ENCODE peak calls at places on chromosome 10, in five cellular contexts. U is GM23248, A is HCT116, D is GM12878, Z is keratinocyte. R is an unnamed sample.

GRCh38 chr10:7846591-7846990 is 28.3 kb downstream of the TAF3 start:
- DNase-seq in Z (no peak), D (no peak), U (peak), A (no peak), R (no peak)

GRCh38 chr10:88499569-88500470 is 83.3 kb downstream of the RNLS start:
- DNase-seq in D (no peak), Z (no peak), U (peak), A (no peak), R (peak)

GRCh38 chr10:6398419-6398818 is 181.7 kb downstream of the PRKCQ start:
- DNase-seq in A (no peak), D (no peak), U (peak), Z (no peak), R (no peak)

GRCh38 chr10:70367195-70367796 is 15.1 kb downstream of the LRRC20 start:
- DNase-seq in D (no peak), A (no peak), U (peak), Z (no peak), R (no peak)

GRCh38 chr10:24526085-24526649 is 197.5 kb downstream of the ARHGAP21 start:
- DNase-seq in A (no peak), Z (no peak), D (no peak), U (no peak), R (no peak)

GRCh38 chr10:32210306-32211045 is 136.5 kb downstream of the EPC1 start:
- DNase-seq in U (peak), D (no peak), A (peak), Z (no peak), R (peak)

GRCh38 chr10:3780056-3780765 is 4.8 kb downstream of the KLF6 start:
- DNase-seq in D (no peak), A (no peak), Z (no peak), U (peak), R (peak)

GRCh38 chr10:53808677-53809076 is 992.4 kb downstream of the PCDH15 start:
- DNase-seq in D (no peak), U (no peak), A (no peak), Z (no peak), R (no peak)

GRCh38 chr10:3935141-3935540 is 150.1 kb upstream of the KLF6 start:
- DNase-seq in D (peak), Z (no peak), U (peak), A (no peak), R (no peak)

GRCh38 chr10:94066411-94066810 is 72.7 kb downstream of the PLCE1 start:
- DNase-seq in U (peak), D (no peak), A (no peak), Z (no peak), R (no peak)

GRCh38 chr10:105769248-105770184 is 1128.4 kb downstream of the SORCS3 start:
- DNase-seq in A (no peak), D (no peak), U (no peak), Z (no peak), R (no peak)

GRCh38 chr10:127600479-127600878 is 51.4 kb downstream of the NPS start:
- DNase-seq in D (no peak), U (no peak), Z (no peak), A (no peak), R (peak)

GRCh38 chr10:131797626-131798025 is 103.2 kb upstream of the PPP2R2D start:
- DNase-seq in U (no peak), Z (no peak), D (no peak), A (no peak), R (no peak)

GRCh38 chr10:132408823-132409666 is 12.0 kb downstream of the PWWP2B start:
- DNase-seq in U (no peak), Z (no peak), A (no peak), D (no peak), R (no peak)

GRCh38 chr10:14700551-14700950 is 74.1 kb downstream of the FAM107B start:
- DNase-seq in U (no peak), A (no peak), D (no peak), Z (no peak), R (no peak)

GRCh38 chr10:133364645-133365431 is 7.0 kb upstream of the FUOM start:
- DNase-seq in A (no peak), U (no peak), Z (no peak), D (no peak), R (peak)

GRCh38 chr10:79025113-79025832 is 43.5 kb upstream of the ZMIZ1 start:
- DNase-seq in U (no peak), Z (no peak), D (no peak), A (no peak), R (no peak)

GRCh38 chr10:73262105-73262730 is 9.8 kb upstream of the MRPS16 start:
- DNase-seq in D (no peak), A (peak), U (peak), Z (peak), R (peak)

GRCh38 chr10:28089467-28089866 is 90.6 kb upstream of the ODAD2 start:
- DNase-seq in D (no peak), Z (no peak), U (peak), A (peak), R (peak)

GRCh38 chr10:114821915-114822770 is 563 bp downstream of the FHIP2A start:
- DNase-seq in U (peak), A (no peak), D (no peak), Z (no peak), R (peak)

GRCh38 chr10:14605231-14605925 is 169.3 kb downstream of the FAM107B start:
- DNase-seq in Z (peak), D (peak), A (peak), U (peak), R (peak)

GRCh38 chr10:68666280-68666760 is 54.7 kb upstream of the CCAR1 start:
- DNase-seq in Z (peak), U (peak), A (no peak), D (no peak), R (no peak)

GRCh38 chr10:102668312-102669110 is 24.2 kb downstream of the TRIM8 start:
- DNase-seq in A (no peak), Z (no peak), D (no peak), U (no peak), R (no peak)

DNA sequence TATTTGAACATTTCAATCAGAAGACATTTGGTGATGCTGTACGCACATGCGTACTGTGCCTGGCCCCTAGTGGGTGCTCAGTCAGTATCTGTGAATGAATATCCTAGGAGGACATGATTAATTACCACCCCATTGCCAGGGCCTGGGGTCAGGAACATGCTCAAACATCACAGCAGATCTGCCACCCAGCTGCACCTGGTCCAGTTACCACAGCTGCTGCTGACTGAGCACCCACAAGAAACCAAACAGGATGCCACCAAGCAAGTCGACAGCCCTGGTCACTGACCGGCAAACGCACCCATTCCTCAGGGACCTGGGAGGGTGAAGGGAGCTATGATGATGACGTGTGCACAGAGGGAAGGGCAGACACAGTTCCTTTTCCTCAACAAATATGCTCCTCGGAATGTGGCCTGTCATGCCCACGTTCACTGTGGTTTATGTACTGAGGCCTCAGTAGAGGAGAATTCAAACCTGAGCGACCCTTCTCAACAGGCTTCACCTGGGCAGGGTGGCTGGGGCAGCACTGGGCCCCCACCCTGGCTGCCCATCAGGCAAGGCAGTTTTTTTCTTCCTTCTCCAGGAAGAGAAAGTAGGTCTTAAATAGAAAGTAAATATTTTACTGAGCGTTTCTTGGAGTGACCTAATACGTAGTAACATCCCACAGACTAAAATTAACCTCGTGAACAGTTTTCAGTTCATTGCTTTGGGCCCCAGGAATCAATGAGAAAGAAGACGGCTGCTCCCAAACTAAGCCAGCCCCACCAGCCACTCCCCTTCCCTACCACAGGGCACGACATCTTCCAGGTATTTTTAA is 13.4 kb downstream of the CTBP2 start:
- DNase-seq in D (no peak), A (no peak), Z (peak), U (peak), R (peak)
- H3K4me2 ChIP-seq in D (no peak), A (no peak), Z (peak), U (no peak), R (no peak)

GRCh38 chr10:121990015-121990677 is 1.2 kb downstream of the TACC2 start:
- DNase-seq in D (no peak), U (no peak), A (no peak), Z (no peak), R (no peak)
- H3K4me2 ChIP-seq in D (no peak), U (no peak), A (no peak), Z (no peak), R (no peak)

GRCh38 chr10:61284222-61284890 is 168.8 kb downstream of the TMEM26 start:
- DNase-seq in U (peak), D (no peak), Z (no peak), A (peak), R (no peak)

GRCh38 chr10:61285749-61286148 is 167.4 kb downstream of the TMEM26 start:
- DNase-seq in A (no peak), U (peak), Z (no peak), D (no peak), R (no peak)

GRCh38 chr10:61283066-61283465 is 170.1 kb downstream of the TMEM26 start:
- DNase-seq in Z (no peak), U (peak), D (no peak), A (no peak), R (no peak)

GRCh38 chr10:61286695-61287094 is 166.5 kb downstream of the TMEM26 start:
- DNase-seq in D (peak), Z (no peak), U (no peak), A (no peak), R (no peak)

GRCh38 chr10:61283489-61284221 is 169.5 kb downstream of the TMEM26 start:
- DNase-seq in U (peak), Z (no peak), A (no peak), D (no peak), R (no peak)
- H3K4me2 ChIP-seq in U (peak), Z (peak), A (peak), D (no peak), R (no peak)

GRCh38 chr10:110822065-110822707 is 49.5 kb upstream of the PDCD4 start:
- DNase-seq in U (no peak), A (no peak), Z (no peak), D (no peak), R (peak)

GRCh38 chr10:110822708-110823291 is 48.9 kb upstream of the PDCD4 start:
- DNase-seq in D (no peak), Z (no peak), A (no peak), U (no peak), R (peak)

GRCh38 chr10:110818311-110819257 is 53.1 kb upstream of the PDCD4 start:
- DNase-seq in A (no peak), U (no peak), Z (no peak), D (no peak), R (peak)

GRCh38 chr10:110821508-110821907 is 50.2 kb upstream of the PDCD4 start:
- DNase-seq in Z (no peak), A (no peak), U (no peak), D (no peak), R (no peak)

DNA sequence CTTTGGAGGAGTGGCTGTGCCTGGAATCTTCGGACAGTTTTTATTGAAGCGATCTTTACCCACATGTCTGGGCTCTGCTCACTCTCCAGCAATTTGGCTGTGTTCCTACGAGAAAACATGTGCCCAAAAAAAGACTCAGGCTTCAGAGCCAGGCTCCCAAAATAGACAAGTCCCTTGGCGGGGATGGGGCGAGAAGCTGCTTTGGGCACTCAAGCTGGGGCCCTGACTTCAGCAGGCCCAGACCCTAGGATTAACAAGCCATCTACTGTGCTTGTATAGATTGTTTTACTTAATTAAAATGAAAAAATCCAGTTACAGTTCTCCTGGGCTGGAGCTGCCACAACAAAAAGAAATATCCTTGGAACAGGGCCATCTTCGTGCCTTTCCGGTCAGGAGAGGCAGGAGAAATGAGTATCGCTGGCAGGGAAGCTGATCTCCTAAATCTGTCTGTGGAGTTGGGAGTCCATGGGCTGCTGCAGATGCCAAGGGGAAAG is 51.4 kb upstream of the PDCD4 start:
- DNase-seq in A (no peak), D (no peak), Z (no peak), U (peak), R (no peak)
- H3K4me2 ChIP-seq in A (no peak), D (no peak), Z (no peak), U (no peak), R (no peak)

GRCh38 chr10:44035474-44036197 is 349.3 kb downstream of the CXCL12 start:
- DNase-seq in A (no peak), U (no peak), D (peak), Z (no peak), R (peak)

GRCh38 chr10:44034946-44035345 is 350.0 kb downstream of the CXCL12 start:
- DNase-seq in Z (no peak), U (no peak), D (no peak), A (no peak), R (no peak)

GRCh38 chr10:44030681-44031080 is 354.2 kb downstream of the CXCL12 start:
- DNase-seq in D (no peak), U (no peak), Z (no peak), A (no peak), R (no peak)

GRCh38 chr10:44032216-44032615 is 352.7 kb downstream of the CXCL12 start:
- DNase-seq in Z (no peak), A (no peak), D (no peak), U (peak), R (no peak)

DNA sequence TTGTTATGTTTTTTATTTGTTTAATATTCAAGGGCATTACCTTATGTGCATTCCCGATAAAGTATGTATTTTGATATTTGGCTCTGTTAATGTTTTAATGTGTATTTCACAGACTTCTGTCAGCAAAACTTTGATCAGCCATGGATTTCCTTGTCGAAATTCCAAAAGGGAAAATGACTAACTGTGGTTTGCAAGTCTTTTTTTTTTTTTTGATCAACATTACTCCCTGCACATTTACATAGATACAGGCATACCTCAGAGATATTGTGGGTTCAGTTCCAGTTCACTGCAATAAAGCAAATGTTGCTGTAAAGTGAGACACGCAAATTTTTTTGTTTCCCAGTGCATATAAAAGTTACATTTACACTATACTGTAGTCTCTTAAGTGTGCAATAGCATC is 351.9 kb downstream of the CXCL12 start:
- DNase-seq in Z (no peak), A (no peak), U (peak), D (no peak), R (no peak)
- H3K4me2 ChIP-seq in Z (no peak), A (no peak), U (no peak), D (no peak), R (no peak)

GRCh38 chr10:33376976-33377657 is 42.6 kb upstream of the NRP1 start:
- DNase-seq in Z (no peak), D (no peak), A (peak), U (peak), R (no peak)
- H3K4me2 ChIP-seq in Z (peak), D (no peak), A (peak), U (peak), R (no peak)

GRCh38 chr10:48625013-48625412 is 20.1 kb upstream of the ARHGAP22 start:
- DNase-seq in A (no peak), U (peak), Z (no peak), D (no peak), R (no peak)
- H3K4me2 ChIP-seq in A (no peak), U (peak), Z (no peak), D (no peak), R (no peak)

GRCh38 chr10:101228682-101229274 is 485 bp downstream of the LBX1 start:
- DNase-seq in U (peak), A (no peak), Z (no peak), D (no peak), R (no peak)
- H3K4me2 ChIP-seq in U (no peak), A (no peak), Z (peak), D (no peak), R (no peak)

R was measured in trophoblast cell.